ENCODE peak calls at places on chromosomes 11 and 22, in four cellular contexts. T is RWPE1, I is GM12891, B is GM19239. M is an unnamed sample.

GRCh38 chr11:61173456-61173855 is 12.2 kb upstream of the VPS37C start:
- DNase-seq in T (no peak), I (no peak), B (no peak), M (no peak)

GRCh38 chr11:131240421-131240820 is 130.0 kb upstream of the NTM start:
- DNase-seq in T (no peak), I (no peak), B (no peak), M (no peak)

GRCh38 chr22:36773935-36774334 is 2.0 kb downstream of the IFT27 start:
- DNase-seq in T (no peak), I (no peak), B (no peak), M (no peak)

GRCh38 chr11:105648762-105649161 is 38.9 kb downstream of the GRIA4 start:
- DNase-seq in T (no peak), I (no peak), B (no peak), M (no peak)

GRCh38 chr11:94130589-94131362 is 2.1 kb downstream of the PANX1 start:
- DNase-seq in T (peak), I (no peak), B (no peak), M (no peak)

GRCh38 chr11:35615911-35616900 is 2.1 kb upstream of the FJX1 start:
- DNase-seq in T (peak), I (no peak), B (peak), M (no peak)

GRCh38 chr11:70860855-70861254 is 391.5 kb downstream of the SHANK2 start:
- DNase-seq in T (no peak), I (no peak), B (no peak), M (no peak)

GRCh38 chr22:17109113-17109865 is 11.9 kb downstream of the TMEM121B start:
- DNase-seq in T (no peak), I (no peak), B (no peak), M (no peak)